ENCODE peak calls at places on chromosomes 6 and 20, in five cellular contexts. F is GM10248, B is nephron progenitor cell, T is left lung, X is GM13976. N is an unnamed sample.

GRCh38 chr6:78561015-78561414 is 306.3 kb upstream of the IRAK1BP1 start:
- DNase-seq in X (no peak), F (no peak), B (no peak), T (no peak), N (no peak)

GRCh38 chr20:63009044-63009961 is 2.5 kb upstream of the BHLHE23 start:
- DNase-seq in B (peak), T (peak), F (peak), X (peak), N (peak)

GRCh38 chr6:74756903-74757302 is 448.9 kb downstream of the COL12A1 start:
- DNase-seq in T (no peak), X (no peak), F (no peak), B (no peak), N (no peak)

GRCh38 chr6:1678966-1679690 is 69.4 kb downstream of the FOXC1 start:
- DNase-seq in X (no peak), F (no peak), T (no peak), B (no peak), N (no peak)

GRCh38 chr6:34143884-34144580 is 1.9 kb downstream of the GRM4 start:
- DNase-seq in F (no peak), T (peak), X (peak), B (peak), N (peak)

GRCh38 chr6:166556871-166557322 is 29.6 kb downstream of the RAMACL start:
- DNase-seq in X (no peak), B (no peak), F (no peak), T (peak), N (no peak)

GRCh38 chr6:110190726-110191125 is 10.5 kb downstream of the CDC40 start:
- DNase-seq in T (peak), X (no peak), F (no peak), B (no peak), N (no peak)

GRCh38 chr20:52291109-52291508 is 99.5 kb upstream of the ZFP64 start:
- DNase-seq in B (no peak), F (no peak), X (no peak), T (no peak), N (no peak)

GRCh38 chr6:53794073-53794719 is 609 bp upstream of the LRRC1 start:
- DNase-seq in T (peak), B (peak), F (peak), X (peak), N (peak)

GRCh38 chr6:11806561-11807317 is 28.1 kb upstream of the ADTRP start:
- DNase-seq in B (no peak), X (no peak), T (no peak), F (no peak), N (no peak)

GRCh38 chr20:20448891-20449290 is 81.0 kb downstream of the INSM1 start:
- DNase-seq in T (no peak), F (no peak), B (no peak), X (no peak), N (no peak)

GRCh38 chr20:16573011-16573965 is at the start of gene KIF16B:
- DNase-seq in B (peak), X (peak), F (peak), T (peak), N (peak)
- TF ChIP-seq CTCF in B (no peak), X (no peak), F (no peak), T (no peak), N (no peak)

GRCh38 chr6:137707038-137707589 is 159.9 kb upstream of the TNFAIP3 start:
- DNase-seq in X (no peak), T (no peak), F (no peak), B (no peak), N (no peak)

GRCh38 chr6:137704802-137705165 is 162.3 kb upstream of the TNFAIP3 start:
- DNase-seq in T (no peak), F (no peak), X (no peak), B (no peak), N (no peak)

GRCh38 chr6:137707590-137708360 is 159.3 kb upstream of the TNFAIP3 start:
- DNase-seq in B (peak), F (peak), T (no peak), X (peak), N (peak)

GRCh38 chr6:137705166-137706064 is 161.6 kb upstream of the TNFAIP3 start:
- DNase-seq in T (peak), F (peak), B (peak), X (peak), N (peak)

DNA sequence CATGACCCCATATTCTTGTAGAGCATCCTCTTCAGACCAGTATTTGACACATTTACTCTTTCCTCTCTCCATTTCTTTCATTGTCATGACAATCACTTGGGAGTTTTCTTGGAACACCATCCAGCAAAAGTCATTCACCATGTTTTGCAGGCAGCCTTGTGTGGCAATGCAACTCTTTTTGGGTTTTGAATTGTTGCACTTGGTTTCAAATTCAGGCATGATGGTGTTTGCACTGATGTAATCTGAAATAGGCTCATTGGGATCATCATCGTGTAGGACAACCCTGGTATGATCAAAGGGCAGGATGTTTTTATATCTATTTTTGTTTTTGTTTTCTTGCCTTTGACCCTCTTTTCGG is 161.0 kb upstream of the TNFAIP3 start:
- DNase-seq in T (no peak), X (no peak), B (no peak), F (no peak), N (no peak)
- TF ChIP-seq CTCF in T (no peak), X (no peak), B (no peak), F (no peak), N (no peak)

DNA sequence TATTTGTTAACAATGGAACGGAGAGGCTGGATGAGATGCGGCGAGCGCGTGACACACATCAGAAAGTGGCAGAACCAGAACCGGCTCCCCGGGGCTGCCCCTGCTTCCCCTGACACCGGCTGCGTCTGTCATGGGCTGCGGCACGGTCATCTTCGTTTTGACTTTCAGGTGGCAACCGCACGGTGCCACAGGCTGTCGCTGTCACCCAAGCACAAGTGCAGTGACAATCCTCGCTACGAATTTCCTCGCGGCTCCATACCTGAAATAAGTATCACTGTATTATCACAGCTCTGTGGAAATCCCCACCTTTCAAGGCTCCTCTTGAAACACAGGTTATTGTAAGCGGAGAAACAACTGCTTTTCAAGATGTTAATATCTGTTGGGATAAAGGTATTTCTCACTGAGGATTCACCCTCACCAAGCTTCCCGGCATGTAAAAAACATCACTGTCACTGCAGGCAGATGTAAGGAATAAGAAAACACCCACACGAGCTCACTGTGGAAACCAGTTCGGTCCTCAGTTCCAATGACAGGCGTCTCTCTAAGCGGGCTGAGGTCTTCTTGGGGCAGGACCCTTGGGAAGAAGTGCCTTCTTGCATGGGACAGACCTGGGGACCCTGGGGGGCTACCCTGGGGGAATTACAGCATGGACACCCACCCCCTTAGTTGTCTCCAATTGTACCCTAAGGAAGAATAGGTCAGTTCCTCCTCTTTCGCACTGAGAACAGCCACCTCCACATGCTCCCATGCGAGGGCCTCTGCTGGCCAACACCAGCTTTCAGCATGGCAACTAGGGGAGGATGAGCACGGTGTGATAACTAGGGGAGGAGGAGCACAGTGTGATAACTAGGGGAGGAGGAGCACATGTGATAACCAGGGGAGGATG is 86.3 kb downstream of the DACT2 start:
- DNase-seq in B (no peak), F (no peak), X (no peak), T (no peak), N (no peak)
- TF ChIP-seq CTCF in B (no peak), F (no peak), X (no peak), T (no peak), N (no peak)

DNA sequence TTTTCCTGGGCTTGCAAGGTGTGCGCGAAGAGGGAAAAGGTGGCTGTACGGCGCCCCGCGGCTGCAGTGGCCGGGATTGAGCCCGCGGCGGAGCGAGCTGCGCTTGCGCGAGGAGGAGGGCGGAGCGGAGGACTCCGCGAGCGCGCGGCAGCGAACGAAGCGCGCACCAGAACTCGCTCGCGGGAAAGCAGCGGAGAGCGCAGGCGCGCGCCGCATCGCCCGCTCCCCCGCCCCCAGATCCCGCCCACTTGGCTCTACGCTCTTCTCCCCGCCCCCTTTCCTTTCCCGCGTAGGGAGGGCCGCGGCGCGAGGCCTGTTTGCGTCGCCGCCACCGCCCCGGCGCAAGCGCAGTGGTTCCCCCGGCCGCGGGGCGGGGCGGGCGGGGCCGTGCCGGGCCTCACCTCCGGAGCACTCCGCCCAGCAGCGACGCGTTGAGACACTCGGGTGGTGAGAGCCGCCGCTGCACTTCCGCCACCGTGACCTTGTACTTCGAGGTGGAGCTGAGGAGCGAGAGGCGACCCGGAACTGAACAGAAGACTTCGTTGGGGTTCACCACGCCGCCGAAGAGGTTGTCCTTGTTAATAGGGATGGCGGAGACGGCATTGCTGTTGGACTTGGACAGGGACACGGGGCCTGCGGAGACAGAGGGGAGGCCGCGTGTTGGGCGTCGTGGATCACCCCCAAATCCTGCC is 10.6 kb downstream of the TFAP2A start:
- DNase-seq in X (peak), F (peak), B (peak), T (peak), N (peak)
- TF ChIP-seq CTCF in X (peak), F (peak), B (peak), T (no peak), N (peak)